ENCODE peak calls at places on chromosomes 16 and 17, in nine cellular contexts. One of them, this sample, is unnamed. For H3K4me1, the result is how much of the 10 kb centered on the place peaks cover.

GRCh38 chr17:72665841-72666518 is 426.5 kb downstream of the SLC39A11 start:
- DNase-seq in A549: no peak
- DNase-seq in ascending aorta: no peak
- DNase-seq in GM23338: no peak
- DNase-seq in left lung: no peak
- DNase-seq in tibial nerve: no peak
- DNase-seq in IMR-90: peak
- DNase-seq in PC-9: no peak
- DNase-seq in heart right ventricle: no peak
- DNase-seq in this sample: no peak

GRCh38 chr17:49994085-49995054 is 654 bp downstream of the DLX3 start:
- DNase-seq in A549: no peak
- DNase-seq in ascending aorta: no peak
- DNase-seq in GM23338: peak
- DNase-seq in left lung: no peak
- DNase-seq in tibial nerve: no peak
- DNase-seq in IMR-90: no peak
- DNase-seq in PC-9: no peak
- DNase-seq in heart right ventricle: no peak
- DNase-seq in this sample: peak

GRCh38 chr17:40598021-40598927 is 33.0 kb upstream of the CCR7 start:
- DNase-seq in A549: no peak
- DNase-seq in ascending aorta: no peak
- DNase-seq in GM23338: no peak
- DNase-seq in left lung: no peak
- DNase-seq in tibial nerve: no peak
- DNase-seq in IMR-90: no peak
- DNase-seq in PC-9: no peak
- DNase-seq in heart right ventricle: no peak
- DNase-seq in this sample: peak

GRCh38 chr17:72656114-72656763 is 436.2 kb downstream of the SLC39A11 start:
- DNase-seq in A549: no peak
- DNase-seq in ascending aorta: no peak
- DNase-seq in GM23338: no peak
- DNase-seq in left lung: no peak
- DNase-seq in tibial nerve: no peak
- DNase-seq in IMR-90: no peak
- DNase-seq in PC-9: no peak
- DNase-seq in heart right ventricle: no peak
- DNase-seq in this sample: no peak

GRCh38 chr16:81669473-81670350 is 109.4 kb upstream of the PLCG2 start:
- DNase-seq in A549: no peak
- DNase-seq in ascending aorta: no peak
- DNase-seq in GM23338: no peak
- DNase-seq in left lung: no peak
- DNase-seq in tibial nerve: no peak
- DNase-seq in IMR-90: no peak
- DNase-seq in PC-9: no peak
- DNase-seq in heart right ventricle: no peak
- DNase-seq in this sample: no peak

GRCh38 chr16:78259883-78260282 is 160.4 kb downstream of the WWOX start:
- DNase-seq in A549: no peak
- DNase-seq in ascending aorta: no peak
- DNase-seq in GM23338: peak
- DNase-seq in left lung: no peak
- DNase-seq in tibial nerve: no peak
- DNase-seq in IMR-90: no peak
- DNase-seq in PC-9: no peak
- DNase-seq in heart right ventricle: no peak
- DNase-seq in this sample: no peak

GRCh38 chr16:68126395-68126794 is 41.2 kb downstream of the NFATC3 start:
- DNase-seq in A549: no peak
- DNase-seq in ascending aorta: no peak
- DNase-seq in GM23338: no peak
- DNase-seq in left lung: no peak
- DNase-seq in tibial nerve: no peak
- DNase-seq in IMR-90: no peak
- DNase-seq in PC-9: no peak
- DNase-seq in heart right ventricle: no peak
- DNase-seq in this sample: no peak

GRCh38 chr16:67413978-67414891 is 2.0 kb downstream of the ZDHHC1 start:
- DNase-seq in A549: no peak
- DNase-seq in ascending aorta: no peak
- DNase-seq in GM23338: no peak
- DNase-seq in left lung: no peak
- DNase-seq in tibial nerve: no peak
- DNase-seq in IMR-90: no peak
- DNase-seq in PC-9: no peak
- DNase-seq in heart right ventricle: no peak
- DNase-seq in this sample: no peak

GRCh38 chr16:17718495-17718894 is 247.7 kb upstream of the XYLT1 start:
- DNase-seq in A549: no peak
- DNase-seq in ascending aorta: no peak
- DNase-seq in GM23338: no peak
- DNase-seq in left lung: no peak
- DNase-seq in tibial nerve: no peak
- DNase-seq in IMR-90: no peak
- DNase-seq in PC-9: no peak
- DNase-seq in heart right ventricle: no peak
- DNase-seq in this sample: no peak

GRCh38 chr16:73025506-73026131 is 22.3 kb downstream of the ZFHX3 start:
- DNase-seq in A549: no peak
- DNase-seq in ascending aorta: no peak
- DNase-seq in GM23338: no peak
- DNase-seq in left lung: no peak
- DNase-seq in tibial nerve: no peak
- DNase-seq in IMR-90: no peak
- DNase-seq in PC-9: no peak
- DNase-seq in heart right ventricle: no peak
- DNase-seq in this sample: no peak

GRCh38 chr17:7574176-7574953 is 5.1 kb upstream of the CD68 start:
- DNase-seq in A549: no peak
- DNase-seq in ascending aorta: no peak
- DNase-seq in GM23338: no peak
- DNase-seq in left lung: no peak
- DNase-seq in tibial nerve: no peak
- DNase-seq in IMR-90: peak
- DNase-seq in PC-9: no peak
- DNase-seq in heart right ventricle: no peak
- DNase-seq in this sample: no peak

GRCh38 chr17:57004944-57005579 is 27.1 kb downstream of the SCPEP1 start:
- DNase-seq in A549: peak
- DNase-seq in ascending aorta: no peak
- DNase-seq in GM23338: peak
- DNase-seq in left lung: no peak
- DNase-seq in tibial nerve: no peak
- DNase-seq in IMR-90: no peak
- DNase-seq in PC-9: no peak
- DNase-seq in heart right ventricle: no peak
- DNase-seq in this sample: no peak

GRCh38 chr17:49922095-49922494 is 46.9 kb upstream of the DLX4 start:
- DNase-seq in A549: no peak
- DNase-seq in ascending aorta: no peak
- DNase-seq in GM23338: no peak
- DNase-seq in left lung: no peak
- DNase-seq in tibial nerve: no peak
- DNase-seq in IMR-90: no peak
- DNase-seq in PC-9: no peak
- DNase-seq in heart right ventricle: no peak
- DNase-seq in this sample: no peak

GRCh38 chr17:6712058-6712853 is 913 bp downstream of the SLC13A5 start:
- DNase-seq in A549: peak
- DNase-seq in ascending aorta: no peak
- DNase-seq in GM23338: peak
- DNase-seq in left lung: no peak
- DNase-seq in tibial nerve: no peak
- DNase-seq in IMR-90: no peak
- DNase-seq in PC-9: peak
- DNase-seq in heart right ventricle: no peak
- DNase-seq in this sample: no peak

GRCh38 chr17:64781810-64782555 is 119.9 kb upstream of the SMURF2 start:
- DNase-seq in A549: no peak
- DNase-seq in ascending aorta: no peak
- DNase-seq in GM23338: peak
- DNase-seq in left lung: no peak
- DNase-seq in tibial nerve: no peak
- DNase-seq in IMR-90: no peak
- DNase-seq in PC-9: no peak
- DNase-seq in heart right ventricle: no peak
- DNase-seq in this sample: no peak

GRCh38 chr16:84143784-84144199 is 1.2 kb downstream of the HSDL1 start:
- DNase-seq in A549: no peak
- DNase-seq in ascending aorta: no peak
- DNase-seq in GM23338: peak
- DNase-seq in left lung: no peak
- DNase-seq in tibial nerve: no peak
- DNase-seq in IMR-90: no peak
- DNase-seq in PC-9: no peak
- DNase-seq in heart right ventricle: no peak
- DNase-seq in this sample: no peak

GRCh38 chr16:4661661-4662060 is 31.7 kb upstream of the NUDT16L1 start:
- DNase-seq in A549: no peak
- DNase-seq in ascending aorta: no peak
- DNase-seq in GM23338: no peak
- DNase-seq in left lung: peak
- DNase-seq in tibial nerve: no peak
- DNase-seq in IMR-90: no peak
- DNase-seq in PC-9: no peak
- DNase-seq in heart right ventricle: no peak
- DNase-seq in this sample: no peak
- H3K4me1 ChIP-seq in A549: under half
- H3K4me1 ChIP-seq in ascending aorta: under half
- H3K4me1 ChIP-seq in GM23338: under half
- H3K4me1 ChIP-seq in left lung: half or more
- H3K4me1 ChIP-seq in tibial nerve: under half
- H3K4me1 ChIP-seq in IMR-90: under half
- H3K4me1 ChIP-seq in PC-9: under half
- H3K4me1 ChIP-seq in heart right ventricle: under half
- H3K4me1 ChIP-seq in this sample: half or more

DNA sequence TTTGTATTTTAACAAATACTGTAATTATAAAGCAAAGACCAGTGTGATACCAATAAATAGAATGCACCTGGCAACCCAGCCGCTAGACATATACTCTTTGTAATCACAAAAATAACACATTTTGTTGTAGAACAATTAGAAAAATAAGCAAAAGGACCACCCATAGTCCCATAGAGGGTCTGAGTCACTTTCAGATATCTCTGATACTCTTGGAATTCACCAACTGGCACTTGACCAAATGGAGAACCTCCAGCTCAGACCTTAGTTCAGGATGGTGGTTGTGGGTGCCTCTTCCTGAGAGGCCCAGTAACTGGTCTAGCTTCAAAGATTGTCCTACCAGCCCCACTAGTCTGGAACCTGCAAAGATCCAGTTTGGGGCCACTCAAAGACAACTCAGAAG is 789 bp upstream of the TERF2 start:
- DNase-seq in A549: no peak
- DNase-seq in ascending aorta: no peak
- DNase-seq in GM23338: no peak
- DNase-seq in left lung: no peak
- DNase-seq in tibial nerve: no peak
- DNase-seq in IMR-90: peak
- DNase-seq in PC-9: no peak
- DNase-seq in heart right ventricle: no peak
- DNase-seq in this sample: no peak
- H3K4me3 ChIP-seq in A549: peak
- H3K4me3 ChIP-seq in ascending aorta: peak
- H3K4me3 ChIP-seq in GM23338: peak
- H3K4me3 ChIP-seq in left lung: no peak
- H3K4me3 ChIP-seq in tibial nerve: no peak
- H3K4me3 ChIP-seq in IMR-90: no peak
- H3K4me3 ChIP-seq in PC-9: peak
- H3K4me3 ChIP-seq in heart right ventricle: peak
- H3K4me3 ChIP-seq in this sample: no peak

GRCh38 chr16:85752511-85753420 is 1.9 kb upstream of the C16orf74 start:
- DNase-seq in A549: no peak
- DNase-seq in ascending aorta: no peak
- DNase-seq in GM23338: peak
- DNase-seq in left lung: no peak
- DNase-seq in tibial nerve: no peak
- DNase-seq in IMR-90: peak
- DNase-seq in PC-9: no peak
- DNase-seq in heart right ventricle: peak
- DNase-seq in this sample: no peak
- TF ChIP-seq CTCF in A549: no peak
- TF ChIP-seq CTCF in ascending aorta: no peak
- TF ChIP-seq CTCF in GM23338: no peak
- TF ChIP-seq CTCF in left lung: no peak
- TF ChIP-seq CTCF in tibial nerve: no peak
- TF ChIP-seq CTCF in IMR-90: peak
- TF ChIP-seq CTCF in PC-9: no peak
- TF ChIP-seq CTCF in heart right ventricle: no peak
- TF ChIP-seq CTCF in this sample: no peak

GRCh38 chr16:89290472-89290871 is 73.0 kb downstream of the ZNF778 start:
- DNase-seq in A549: no peak
- DNase-seq in ascending aorta: no peak
- DNase-seq in GM23338: no peak
- DNase-seq in left lung: no peak
- DNase-seq in tibial nerve: no peak
- DNase-seq in IMR-90: no peak
- DNase-seq in PC-9: no peak
- DNase-seq in heart right ventricle: no peak
- DNase-seq in this sample: no peak

GRCh38 chr16:89292443-89293078 is 75.1 kb downstream of the ZNF778 start:
- DNase-seq in A549: no peak
- DNase-seq in ascending aorta: no peak
- DNase-seq in GM23338: peak
- DNase-seq in left lung: no peak
- DNase-seq in tibial nerve: no peak
- DNase-seq in IMR-90: no peak
- DNase-seq in PC-9: no peak
- DNase-seq in heart right ventricle: no peak
- DNase-seq in this sample: no peak

GRCh38 chr16:89290887-89291286 is 73.4 kb downstream of the ZNF778 start:
- DNase-seq in A549: no peak
- DNase-seq in ascending aorta: no peak
- DNase-seq in GM23338: peak
- DNase-seq in left lung: no peak
- DNase-seq in tibial nerve: no peak
- DNase-seq in IMR-90: no peak
- DNase-seq in PC-9: no peak
- DNase-seq in heart right ventricle: no peak
- DNase-seq in this sample: no peak

GRCh38 chr16:89291355-89291754 is 73.9 kb downstream of the ZNF778 start:
- DNase-seq in A549: no peak
- DNase-seq in ascending aorta: no peak
- DNase-seq in GM23338: no peak
- DNase-seq in left lung: no peak
- DNase-seq in tibial nerve: no peak
- DNase-seq in IMR-90: no peak
- DNase-seq in PC-9: no peak
- DNase-seq in heart right ventricle: no peak
- DNase-seq in this sample: no peak

DNA sequence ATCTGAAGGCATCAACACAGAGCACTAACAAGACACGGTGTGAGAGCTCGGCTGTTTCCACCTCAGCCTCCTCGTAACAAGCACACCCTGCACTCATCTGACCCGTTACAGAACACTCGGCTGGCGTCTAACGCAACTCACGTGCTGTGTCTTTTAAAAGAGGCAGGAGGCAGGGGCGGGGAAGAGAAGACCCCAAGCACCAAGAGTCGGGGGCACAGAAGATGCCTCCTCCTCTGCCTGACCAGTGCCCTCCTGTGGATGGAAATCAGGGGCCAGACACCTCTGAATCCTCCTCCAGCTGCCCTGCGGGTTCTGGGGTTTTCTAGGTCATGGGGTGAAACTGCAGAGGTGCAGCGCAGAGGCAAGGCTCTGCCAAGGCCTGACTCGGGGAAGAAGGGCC is 74.3 kb downstream of the ZNF778 start:
- DNase-seq in A549: no peak
- DNase-seq in ascending aorta: no peak
- DNase-seq in GM23338: no peak
- DNase-seq in left lung: no peak
- DNase-seq in tibial nerve: no peak
- DNase-seq in IMR-90: no peak
- DNase-seq in PC-9: no peak
- DNase-seq in heart right ventricle: no peak
- DNase-seq in this sample: no peak
- H3K4me1 ChIP-seq in A549: under half
- H3K4me1 ChIP-seq in ascending aorta: under half
- H3K4me1 ChIP-seq in GM23338: half or more
- H3K4me1 ChIP-seq in left lung: under half
- H3K4me1 ChIP-seq in tibial nerve: under half
- H3K4me1 ChIP-seq in IMR-90: under half
- H3K4me1 ChIP-seq in PC-9: under half
- H3K4me1 ChIP-seq in heart right ventricle: under half
- H3K4me1 ChIP-seq in this sample: under half